ENCODE peak calls at places on chromosomes 7 and 10, in five cellular contexts. J is MM.1S, Q is A549, V is astrocyte, M is esophagus squamous epithelium. F is an unnamed sample. For H3K4me1, the result is how much of the 10 kb centered on the place peaks cover.

GRCh38 chr7:13279854-13280435 is 592.5 kb downstream of the ARL4A start:
- DNase-seq in J (peak), Q (no peak), V (no peak), M (no peak), F (no peak)

GRCh38 chr7:114656471-114656870 is 241.9 kb downstream of the FOXP2 start:
- DNase-seq in J (no peak), Q (no peak), V (no peak), M (no peak), F (no peak)

GRCh38 chr7:55240418-55241142 is 124.6 kb upstream of the LANCL2 start:
- DNase-seq in J (no peak), Q (no peak), V (no peak), M (no peak), F (no peak)

GRCh38 chr10:116742367-116743265 is at the start of gene HSPA12A:
- DNase-seq in J (peak), Q (peak), V (peak), M (no peak), F (peak)

GRCh38 chr7:100016209-100016901 is 959 bp downstream of the ZKSCAN1 start:
- DNase-seq in J (no peak), Q (no peak), V (no peak), M (no peak), F (no peak)

GRCh38 chr10:45599646-45600045 is 72.9 kb downstream of the ZFAND4 start:
- DNase-seq in J (no peak), Q (no peak), V (no peak), M (no peak), F (no peak)

GRCh38 chr10:130399425-130399950 is 263.3 kb downstream of the GLRX3 start:
- DNase-seq in J (no peak), Q (no peak), V (no peak), M (no peak), F (no peak)

GRCh38 chr10:46016811-46017210 is 13.6 kb downstream of the NCOA4 start:
- DNase-seq in J (no peak), Q (no peak), V (no peak), M (no peak), F (no peak)

GRCh38 chr10:30788307-30788706 is 158.8 kb upstream of the LYZL2 start:
- DNase-seq in J (peak), Q (no peak), V (peak), M (no peak), F (no peak)

GRCh38 chr10:131774618-131775443 is 126.0 kb upstream of the PPP2R2D start:
- DNase-seq in J (no peak), Q (no peak), V (no peak), M (no peak), F (no peak)

GRCh38 chr10:79394631-79395030 is 47.4 kb downstream of the PPIF start:
- DNase-seq in J (no peak), Q (no peak), V (no peak), M (no peak), F (peak)

GRCh38 chr10:124995605-124996004 is 53.7 kb downstream of the ZRANB1 start:
- DNase-seq in J (no peak), Q (no peak), V (no peak), M (no peak), F (peak)

GRCh38 chr10:58400609-58401008 is 15.4 kb downstream of the TFAM start:
- DNase-seq in J (no peak), Q (no peak), V (peak), M (no peak), F (no peak)

GRCh38 chr10:30553625-30554442 is 75.7 kb downstream of the LYZL2 start:
- DNase-seq in J (no peak), Q (peak), V (no peak), M (no peak), F (peak)

GRCh38 chr7:42090056-42090455 is 147.0 kb downstream of the GLI3 start:
- DNase-seq in J (no peak), Q (no peak), V (no peak), M (no peak), F (no peak)
- H3K4me1 ChIP-seq in J (under half), Q (under half), V (under half), M (under half), F (under half)

GRCh38 chr7:120591-120991 is 71.8 kb upstream of the FAM20C start:
- DNase-seq in J (no peak), Q (no peak), V (no peak), M (no peak), F (peak)
- H3K4me1 ChIP-seq in J (under half), Q (under half), V (under half), M (under half), F (under half)

GRCh38 chr10:110824660-110825059 is 47.1 kb upstream of the PDCD4 start:
- DNase-seq in J (no peak), Q (no peak), V (no peak), M (no peak), F (no peak)
- H3K4me1 ChIP-seq in J (under half), Q (under half), V (under half), M (half or more), F (under half)

GRCh38 chr10:84264611-84265141 is 19.8 kb downstream of the RGR start:
- DNase-seq in J (peak), Q (peak), V (peak), M (no peak), F (peak)

GRCh38 chr10:84263716-84264115 is 18.9 kb downstream of the RGR start:
- DNase-seq in J (no peak), Q (no peak), V (no peak), M (no peak), F (no peak)

GRCh38 chr10:84262190-84262956 is 17.5 kb downstream of the RGR start:
- DNase-seq in J (no peak), Q (no peak), V (no peak), M (no peak), F (no peak)

GRCh38 chr10:84267503-84268126 is 22.8 kb downstream of the RGR start:
- DNase-seq in J (no peak), Q (peak), V (peak), M (no peak), F (peak)

DNA sequence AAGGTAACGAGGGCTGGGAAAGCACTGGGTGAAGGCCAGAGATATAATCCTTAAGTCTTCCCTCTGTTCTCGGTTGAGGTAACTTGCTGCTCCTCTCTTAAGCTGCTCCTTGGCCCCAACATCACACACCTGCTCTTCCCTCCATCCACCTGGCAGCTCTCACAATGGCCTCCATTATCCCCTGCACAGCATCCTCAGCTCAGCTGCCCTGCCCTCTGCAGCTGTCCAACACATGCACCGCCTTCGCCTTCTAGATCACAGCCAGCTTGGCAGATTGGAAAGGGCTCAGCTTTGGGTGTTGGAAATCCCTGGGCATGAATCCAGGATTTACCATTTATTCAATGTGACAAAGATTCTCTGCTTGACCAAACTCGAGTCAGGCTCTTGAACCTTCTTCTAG is 20.5 kb downstream of the RGR start:
- DNase-seq in J (no peak), Q (no peak), V (no peak), M (no peak), F (no peak)
- H3K4me1 ChIP-seq in J (under half), Q (under half), V (under half), M (under half), F (under half)

DNA sequence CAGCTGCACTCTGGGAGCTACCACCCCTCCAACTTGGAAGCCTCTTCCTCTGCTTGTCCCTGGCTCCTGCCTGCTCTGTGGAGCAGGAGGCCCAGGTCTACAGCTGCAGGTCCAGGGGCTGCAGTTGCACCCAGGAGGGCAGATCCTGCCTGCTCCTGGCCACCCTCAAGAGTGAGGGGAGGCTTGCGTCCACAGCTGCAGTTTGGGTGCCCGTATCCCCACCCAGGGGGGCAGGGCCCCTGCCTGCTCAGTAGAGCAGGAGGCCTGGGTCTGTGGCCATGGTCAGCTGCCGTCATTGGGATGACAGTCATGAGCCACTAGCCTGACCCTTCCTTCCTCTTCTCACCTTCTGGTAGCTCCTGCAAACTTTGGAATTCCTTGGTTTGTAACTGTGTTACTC is 25.1 kb downstream of the HHEX start:
- DNase-seq in J (no peak), Q (no peak), V (no peak), M (no peak), F (no peak)
- H3K4me1 ChIP-seq in J (under half), Q (under half), V (under half), M (under half), F (under half)

GRCh38 chr10:102624094-102624493 is 20.2 kb upstream of the TRIM8 start:
- DNase-seq in J (no peak), Q (no peak), V (no peak), M (no peak), F (no peak)
- H3K4me1 ChIP-seq in J (under half), Q (under half), V (half or more), M (half or more), F (half or more)